ENCODE peak calls at places on chromosomes 13 and 19, in eight cellular contexts. W is psoas muscle, H is SK-N-SH, L is ovary, K is substantia nigra, Q is PC-3, T is lung, C is mesendoderm. X is an unnamed sample.

GRCh38 chr19:12769689-12770088 is 5.7 kb downstream of the HOOK2 start:
- DNase-seq in Q (no peak), H (no peak), L (no peak), T (peak), W (no peak), C (peak), K (no peak), X (peak)

GRCh38 chr13:71378992-71379905 is 487.8 kb downstream of the DACH1 start:
- DNase-seq in T (no peak), W (no peak), Q (peak), L (no peak), H (no peak), K (no peak), C (peak), X (no peak)

GRCh38 chr19:42284641-42285341 is 15.7 kb downstream of the CIC start:
- DNase-seq in H (no peak), W (no peak), C (peak), L (peak), T (no peak), Q (no peak), K (no peak), X (peak)

GRCh38 chr19:30312582-30313352 is 59.4 kb upstream of the ZNF536 start:
- DNase-seq in T (no peak), C (no peak), W (no peak), K (no peak), H (no peak), L (no peak), Q (no peak), X (peak)

GRCh38 chr13:75489502-75490263 is 7.7 kb upstream of the TBC1D4 start:
- DNase-seq in H (no peak), W (no peak), Q (peak), C (no peak), L (no peak), T (peak), K (no peak), X (no peak)

GRCh38 chr13:74641586-74641985 is 507.4 kb upstream of the KLF12 start:
- DNase-seq in K (no peak), Q (peak), L (no peak), H (no peak), W (no peak), C (no peak), T (no peak), X (no peak)

GRCh38 chr19:41870401-41870873 is 6.6 kb upstream of the CD79A start:
- DNase-seq in C (no peak), K (no peak), W (no peak), H (peak), Q (peak), T (peak), L (no peak), X (peak)

GRCh38 chr19:39405261-39405912 is 1.3 kb upstream of the ZFP36 start:
- DNase-seq in C (no peak), Q (no peak), W (no peak), H (no peak), K (no peak), T (peak), L (no peak), X (no peak)

GRCh38 chr19:46251415-46251814 is 21.9 kb downstream of the IGFL1 start:
- DNase-seq in H (no peak), K (no peak), L (no peak), C (no peak), T (no peak), Q (peak), W (no peak), X (no peak)

GRCh38 chr19:12034196-12034595 is 1.3 kb downstream of the ZNF433 start:
- DNase-seq in W (no peak), K (no peak), L (no peak), C (no peak), H (no peak), Q (peak), T (no peak), X (no peak)

GRCh38 chr19:10593820-10594637 is 6.9 kb upstream of the AP1M2 start:
- DNase-seq in W (no peak), L (no peak), Q (no peak), K (peak), H (no peak), T (no peak), C (no peak), X (no peak)

GRCh38 chr13:50200562-50200961 is 185.3 kb downstream of the KCNRG start:
- DNase-seq in L (no peak), K (no peak), C (no peak), H (peak), Q (no peak), W (no peak), T (no peak), X (no peak)

GRCh38 chr19:48963371-48964204 is 1.5 kb upstream of the FTL start:
- DNase-seq in Q (peak), W (peak), K (peak), C (peak), H (no peak), T (no peak), L (peak), X (peak)

GRCh38 chr19:40465025-40465780 is at the start of gene BLVRB:
- DNase-seq in T (no peak), H (no peak), K (no peak), C (no peak), L (no peak), Q (peak), W (no peak), X (no peak)

GRCh38 chr19:41994994-41995958 is 1.2 kb upstream of the ATP1A3 start:
- DNase-seq in T (no peak), K (no peak), W (no peak), C (no peak), Q (no peak), L (no peak), H (no peak), X (no peak)

GRCh38 chr13:25864116-25864515 is 187.7 kb downstream of the SHISA2 start:
- DNase-seq in H (no peak), L (no peak), T (no peak), C (no peak), W (no peak), Q (no peak), K (no peak), X (no peak)

GRCh38 chr13:94764576-94765321 is 52.4 kb upstream of the SOX21 start:
- DNase-seq in W (no peak), H (no peak), Q (no peak), L (no peak), K (no peak), T (no peak), C (peak), X (no peak)

GRCh38 chr13:38099751-38100150 is 230.2 kb upstream of the TRPC4 start:
- DNase-seq in L (no peak), T (no peak), W (no peak), H (no peak), K (no peak), C (no peak), Q (no peak), X (no peak)

GRCh38 chr19:50496189-50497029 is 14.6 kb downstream of the JOSD2 start:
- DNase-seq in Q (no peak), T (no peak), H (peak), C (peak), W (peak), L (no peak), K (peak), X (peak)

GRCh38 chr19:58319241-58319640 is 7.6 kb upstream of the ZSCAN22 start:
- DNase-seq in W (no peak), L (no peak), C (no peak), T (no peak), Q (no peak), H (no peak), K (no peak), X (no peak)

DNA sequence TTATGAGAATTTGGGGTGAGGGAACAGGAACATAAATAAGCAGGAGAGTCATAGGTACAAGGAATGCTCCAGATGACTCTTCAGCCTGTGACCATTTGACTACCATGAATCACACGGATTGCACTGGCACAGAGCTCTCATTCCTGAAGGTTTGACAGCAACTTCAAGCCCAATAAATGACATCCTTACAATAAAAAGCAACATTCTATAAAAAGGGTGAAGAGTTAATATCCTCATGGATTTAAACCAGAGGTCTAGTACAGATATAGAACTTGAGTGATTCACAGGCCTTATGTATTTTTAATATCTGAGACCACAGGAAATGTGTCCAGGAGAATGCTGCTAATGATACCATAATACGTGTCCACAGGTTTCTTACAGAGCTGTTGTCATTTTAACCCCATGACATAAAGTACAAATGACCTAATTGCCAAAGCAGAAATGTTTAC is 158.1 kb downstream of the IRS2 start:
- DNase-seq in W (no peak), C (no peak), T (no peak), Q (peak), K (no peak), L (no peak), H (no peak), X (no peak)
- H3K27ac ChIP-seq in W (peak), C (no peak), T (no peak), Q (peak), K (no peak), L (no peak), H (no peak), X (no peak)

GRCh38 chr13:30165071-30165470 is 142.3 kb downstream of the KATNAL1 start:
- DNase-seq in Q (no peak), T (no peak), W (no peak), C (no peak), H (no peak), K (no peak), L (no peak), X (no peak)

GRCh38 chr13:30164141-30164540 is 143.2 kb downstream of the KATNAL1 start:
- DNase-seq in W (no peak), T (no peak), Q (no peak), H (no peak), C (no peak), L (no peak), K (no peak), X (no peak)

GRCh38 chr13:30170569-30170968 is 136.8 kb downstream of the KATNAL1 start:
- DNase-seq in T (no peak), K (no peak), L (no peak), C (no peak), W (no peak), Q (no peak), H (no peak), X (no peak)

GRCh38 chr13:30169442-30169841 is 137.9 kb downstream of the KATNAL1 start:
- DNase-seq in Q (no peak), H (no peak), K (no peak), W (no peak), L (no peak), T (no peak), C (no peak), X (no peak)

DNA sequence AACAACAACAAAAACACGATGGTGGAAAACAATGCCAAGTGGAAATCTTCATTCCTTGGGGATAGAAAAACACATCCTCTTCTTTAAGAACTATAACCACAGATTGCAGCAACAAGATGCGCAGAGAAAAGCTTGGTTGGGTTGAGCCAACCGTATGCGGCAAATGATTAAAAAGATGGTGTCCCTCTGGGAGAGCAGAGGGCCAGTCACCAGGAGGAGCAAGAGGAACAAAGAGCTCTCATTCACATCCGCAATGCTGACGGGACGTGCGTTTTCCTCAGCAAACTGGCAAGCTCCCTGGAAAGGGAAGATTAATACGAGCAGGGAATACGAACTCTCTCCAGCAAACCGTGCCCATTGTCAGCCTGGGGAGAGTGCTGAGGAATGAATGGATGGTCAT is 141.6 kb downstream of the KATNAL1 start:
- DNase-seq in H (no peak), Q (no peak), K (peak), C (no peak), L (no peak), T (no peak), W (peak), X (no peak)
- H3K27ac ChIP-seq in H (no peak), Q (no peak), K (no peak), C (no peak), L (no peak), T (no peak), W (no peak), X (no peak)

GRCh38 chr19:8461376-8461775 is 16.6 kb downstream of the HNRNPM start:
- DNase-seq in H (no peak), L (no peak), T (no peak), W (no peak), C (no peak), K (no peak), Q (no peak), X (no peak)

GRCh38 chr19:8461891-8462290 is 17.1 kb downstream of the HNRNPM start:
- DNase-seq in C (no peak), L (no peak), W (no peak), H (no peak), K (no peak), T (no peak), Q (no peak), X (no peak)

GRCh38 chr19:8460516-8461298 is 15.9 kb downstream of the HNRNPM start:
- DNase-seq in H (no peak), Q (no peak), C (no peak), L (no peak), T (no peak), W (no peak), K (no peak), X (no peak)

GRCh38 chr19:8462601-8463000 is 17.8 kb downstream of the HNRNPM start:
- DNase-seq in T (no peak), L (no peak), Q (no peak), K (no peak), H (no peak), W (no peak), C (no peak), X (no peak)

GRCh38 chr19:8463343-8463742 is 18.6 kb downstream of the HNRNPM start:
- DNase-seq in Q (no peak), L (no peak), C (no peak), W (no peak), H (no peak), K (no peak), T (no peak), X (no peak)
- H3K27ac ChIP-seq in Q (no peak), L (no peak), C (no peak), W (peak), H (no peak), K (no peak), T (peak), X (no peak)

GRCh38 chr13:51856998-51857397 is 4.8 kb upstream of the CCDC70 start:
- DNase-seq in K (no peak), Q (peak), W (no peak), L (no peak), T (no peak), H (no peak), C (no peak), X (no peak)
- H3K27ac ChIP-seq in K (no peak), Q (no peak), W (no peak), L (no peak), T (no peak), H (no peak), C (no peak), X (no peak)

GRCh38 chr19:1469936-1470863 is 8.8 kb downstream of the C19orf25 start:
- DNase-seq in K (no peak), W (peak), T (no peak), Q (peak), L (peak), H (no peak), C (peak), X (peak)
- H3K27ac ChIP-seq in K (peak), W (no peak), T (no peak), Q (no peak), L (no peak), H (no peak), C (no peak), X (no peak)

DNA sequence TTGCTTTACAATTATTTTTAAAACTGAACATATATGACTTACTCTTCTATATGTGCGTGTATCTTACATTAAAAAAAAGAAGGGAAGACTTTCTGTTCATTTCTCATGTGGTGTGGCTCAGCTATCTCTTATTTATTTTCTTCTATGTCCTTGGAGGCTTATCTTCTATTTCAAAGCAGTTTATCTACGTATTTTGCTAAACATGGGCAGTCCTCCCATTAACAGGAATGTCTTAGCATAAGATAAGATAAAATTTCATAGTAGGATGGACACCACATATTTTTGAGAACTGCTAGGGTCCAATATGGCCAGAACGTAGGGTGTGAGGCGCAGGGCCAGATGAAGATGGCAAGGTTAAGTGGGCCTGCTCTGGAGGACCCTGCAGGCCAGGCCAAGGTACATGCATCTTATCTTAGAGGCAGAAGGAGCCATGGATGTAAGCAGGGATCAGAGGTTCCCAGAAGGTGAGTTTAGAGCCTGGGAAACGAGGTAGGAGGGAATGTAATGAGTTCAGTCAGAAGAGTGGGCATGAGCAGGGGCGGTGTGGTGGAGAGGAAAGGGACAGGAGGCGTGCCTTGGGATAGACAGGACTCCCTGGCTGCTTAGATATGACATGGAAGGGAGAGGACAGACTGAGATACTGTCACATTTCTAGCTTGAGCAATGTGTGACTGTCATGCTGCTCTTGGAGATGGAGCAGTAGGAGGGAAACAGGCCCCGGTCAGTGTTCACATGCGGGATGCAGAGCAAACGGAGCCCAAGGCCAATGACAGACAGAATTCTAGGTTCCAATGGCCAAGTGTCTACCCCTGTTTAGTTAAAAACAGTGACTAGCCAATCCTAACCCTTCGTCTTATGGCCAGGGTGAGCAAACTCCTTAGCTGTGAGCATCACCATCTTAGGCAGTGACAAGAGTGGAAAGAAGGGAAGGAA is 68.6 kb upstream of the MEDAG start:
- DNase-seq in Q (no peak), L (no peak), C (peak), K (no peak), T (no peak), H (no peak), W (no peak), X (peak)
- H3K27ac ChIP-seq in Q (no peak), L (no peak), C (no peak), K (no peak), T (no peak), H (no peak), W (no peak), X (no peak)

GRCh38 chr19:6531956-6532243 is 1.1 kb downstream of the TNFSF9 start:
- DNase-seq in W (no peak), L (no peak), C (no peak), Q (no peak), H (no peak), K (no peak), T (no peak), X (no peak)

GRCh38 chr19:6530385-6531162 is at the start of gene TNFSF9:
- DNase-seq in H (peak), T (peak), W (peak), C (peak), L (peak), K (peak), Q (peak), X (peak)

GRCh38 chr19:6532244-6532999 is 1.6 kb downstream of the TNFSF9 start:
- DNase-seq in Q (no peak), H (no peak), T (no peak), K (no peak), W (no peak), L (no peak), C (no peak), X (peak)

GRCh38 chr19:6529937-6530384 is 865 bp upstream of the TNFSF9 start:
- DNase-seq in W (no peak), K (no peak), Q (no peak), C (no peak), H (no peak), T (no peak), L (no peak), X (no peak)

DNA sequence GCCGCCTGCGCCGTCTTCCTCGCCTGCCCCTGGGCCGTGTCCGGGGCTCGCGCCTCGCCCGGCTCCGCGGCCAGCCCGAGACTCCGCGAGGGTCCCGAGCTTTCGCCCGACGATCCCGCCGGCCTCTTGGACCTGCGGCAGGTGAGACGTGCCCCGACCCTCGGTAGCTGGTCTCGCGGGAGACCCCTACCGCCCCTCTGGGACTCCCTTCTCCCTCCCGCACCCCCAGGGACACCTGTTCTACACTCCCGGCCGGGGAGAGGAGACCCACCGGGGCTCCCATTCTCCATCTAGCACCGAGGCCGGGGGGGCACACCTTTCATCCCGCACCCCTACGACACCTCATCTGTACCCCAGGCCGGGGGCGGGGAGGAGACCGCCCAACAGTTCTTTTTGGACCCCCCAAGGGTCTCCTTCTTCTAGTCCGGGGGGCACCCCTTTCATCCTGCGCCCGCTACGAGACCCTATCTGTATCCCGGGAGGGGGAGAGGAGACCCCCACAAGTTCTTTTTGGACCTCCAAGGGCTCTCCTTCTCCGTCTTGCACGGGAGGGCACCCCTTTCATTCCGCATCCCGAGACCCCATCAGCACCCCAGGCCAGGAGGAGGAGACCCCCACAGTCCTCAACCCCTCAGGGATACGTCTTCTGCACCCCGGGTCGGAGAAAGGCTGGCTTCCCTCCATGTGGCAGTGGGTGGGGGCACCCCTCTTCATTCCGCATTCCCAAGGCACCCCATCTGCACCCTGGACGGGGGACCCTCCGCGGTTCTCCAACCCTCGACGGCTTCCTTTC is 533 bp downstream of the TNFSF9 start:
- DNase-seq in K (no peak), W (no peak), H (no peak), C (no peak), T (no peak), L (no peak), Q (no peak), X (peak)
- H3K27ac ChIP-seq in K (peak), W (peak), H (no peak), C (no peak), T (peak), L (no peak), Q (no peak), X (no peak)

GRCh38 chr19:53944416-53944815 is 18.3 kb upstream of the CACNG8 start:
- DNase-seq in K (no peak), L (no peak), Q (no peak), C (no peak), H (no peak), T (no peak), W (no peak), X (no peak)

GRCh38 chr19:53944933-53945332 is 17.8 kb upstream of the CACNG8 start:
- DNase-seq in K (no peak), W (no peak), T (no peak), H (no peak), Q (no peak), L (no peak), C (no peak), X (no peak)

GRCh38 chr19:53945441-53945840 is 17.3 kb upstream of the CACNG8 start:
- DNase-seq in W (no peak), L (no peak), C (peak), K (no peak), Q (peak), H (peak), T (no peak), X (peak)

GRCh38 chr19:53947624-53948023 is 15.1 kb upstream of the CACNG8 start:
- DNase-seq in K (no peak), H (peak), Q (peak), T (no peak), W (no peak), L (no peak), C (peak), X (peak)

GRCh38 chr19:53945998-53946397 is 16.7 kb upstream of the CACNG8 start:
- DNase-seq in H (no peak), C (no peak), W (no peak), Q (no peak), L (no peak), K (no peak), T (no peak), X (no peak)
- H3K27ac ChIP-seq in H (peak), C (no peak), W (no peak), Q (no peak), L (no peak), K (no peak), T (no peak), X (no peak)

X was measured in endodermal cell.